ENCODE peak calls at places on chromosomes 16 and 17, in six cellular contexts. X is mesenchymal stem cell, S is SK-N-SH, V is astrocyte, Y is IMR-90, N is PC-3. M is an unnamed sample.

GRCh38 chr17:16938496-16939270 is 33.2 kb downstream of the TNFRSF13B start:
- DNase-seq in X (no peak), S (no peak), V (no peak), Y (no peak), N (no peak), M (peak)

GRCh38 chr16:89431158-89431584 is 59.2 kb downstream of the ANKRD11 start:
- DNase-seq in X (peak), S (no peak), V (peak), Y (peak), N (no peak), M (no peak)

GRCh38 chr16:6113749-6114148 is 1016.2 kb upstream of the EEF2KMT start:
- DNase-seq in X (no peak), S (no peak), V (no peak), Y (no peak), N (no peak), M (no peak)

GRCh38 chr17:15926039-15926740 is 18.7 kb upstream of the ADORA2B start:
- DNase-seq in X (peak), S (peak), V (no peak), Y (no peak), N (no peak), M (peak)

GRCh38 chr16:53744449-53744848 is 40.5 kb downstream of the FTO start:
- DNase-seq in X (no peak), S (no peak), V (no peak), Y (no peak), N (peak), M (peak)

GRCh38 chr17:83079340-83079747 is at the start of gene METRNL:
- DNase-seq in X (peak), S (peak), V (no peak), Y (peak), N (peak), M (peak)

GRCh38 chr17:57459286-57459915 is 203.1 kb downstream of the MSI2 start:
- DNase-seq in X (peak), S (no peak), V (peak), Y (peak), N (peak), M (no peak)

GRCh38 chr17:67602974-67603373 is 114.8 kb upstream of the NOL11 start:
- DNase-seq in X (peak), S (peak), V (peak), Y (peak), N (peak), M (peak)

GRCh38 chr17:45971698-45972141 is 27.3 kb upstream of the STH start:
- DNase-seq in X (no peak), S (no peak), V (no peak), Y (no peak), N (no peak), M (peak)

GRCh38 chr16:55116165-55116894 is 185.7 kb downstream of the IRX5 start:
- DNase-seq in X (peak), S (no peak), V (peak), Y (peak), N (no peak), M (no peak)

GRCh38 chr16:86572041-86572521 is 5.5 kb downstream of the FOXC2 start:
- DNase-seq in X (no peak), S (no peak), V (no peak), Y (no peak), N (no peak), M (peak)

GRCh38 chr16:11079657-11080187 is 135.4 kb downstream of the CLEC16A start:
- DNase-seq in X (peak), S (peak), V (peak), Y (peak), N (peak), M (no peak)

DNA sequence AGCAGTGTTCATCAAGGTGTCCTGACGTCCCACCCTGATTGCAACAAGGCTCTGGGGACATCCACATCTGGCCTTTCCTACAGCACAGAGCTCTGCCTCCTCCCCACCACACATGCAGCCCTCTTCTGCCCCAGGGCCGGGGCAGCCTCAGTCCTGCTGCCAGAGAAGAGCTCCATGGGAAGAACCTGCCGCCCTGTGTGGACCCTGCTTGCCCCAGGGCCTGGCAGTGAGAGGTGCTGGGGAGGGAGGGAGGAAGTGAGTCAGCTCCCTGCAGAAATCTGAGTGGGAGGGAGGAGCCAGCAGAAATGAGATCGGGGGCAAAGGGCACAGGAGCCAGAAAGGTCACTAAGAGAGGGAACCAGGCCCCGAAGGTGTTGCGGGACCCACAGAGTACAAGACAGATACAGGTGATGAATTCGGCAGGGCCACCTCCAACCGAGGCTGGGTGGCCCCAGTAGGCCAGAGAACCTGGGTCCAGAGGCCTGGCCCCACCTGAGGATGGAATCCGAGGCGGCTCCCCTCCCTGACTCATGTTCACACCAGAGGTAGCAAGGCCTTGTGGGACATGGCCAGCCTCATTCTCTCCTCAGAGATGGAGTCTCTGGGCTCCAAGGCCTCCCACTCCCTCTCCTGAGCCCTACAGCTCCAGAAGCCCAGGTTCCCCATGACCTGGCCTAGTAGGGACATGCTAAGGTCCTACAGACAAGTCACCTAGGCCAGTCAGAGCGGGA is 24.8 kb downstream of the MYO18A start:
- DNase-seq in X (peak), S (peak), V (no peak), Y (peak), N (peak), M (peak)
- H3K4me2 ChIP-seq in X (no peak), S (peak), V (peak), Y (peak), N (peak), M (no peak)

DNA sequence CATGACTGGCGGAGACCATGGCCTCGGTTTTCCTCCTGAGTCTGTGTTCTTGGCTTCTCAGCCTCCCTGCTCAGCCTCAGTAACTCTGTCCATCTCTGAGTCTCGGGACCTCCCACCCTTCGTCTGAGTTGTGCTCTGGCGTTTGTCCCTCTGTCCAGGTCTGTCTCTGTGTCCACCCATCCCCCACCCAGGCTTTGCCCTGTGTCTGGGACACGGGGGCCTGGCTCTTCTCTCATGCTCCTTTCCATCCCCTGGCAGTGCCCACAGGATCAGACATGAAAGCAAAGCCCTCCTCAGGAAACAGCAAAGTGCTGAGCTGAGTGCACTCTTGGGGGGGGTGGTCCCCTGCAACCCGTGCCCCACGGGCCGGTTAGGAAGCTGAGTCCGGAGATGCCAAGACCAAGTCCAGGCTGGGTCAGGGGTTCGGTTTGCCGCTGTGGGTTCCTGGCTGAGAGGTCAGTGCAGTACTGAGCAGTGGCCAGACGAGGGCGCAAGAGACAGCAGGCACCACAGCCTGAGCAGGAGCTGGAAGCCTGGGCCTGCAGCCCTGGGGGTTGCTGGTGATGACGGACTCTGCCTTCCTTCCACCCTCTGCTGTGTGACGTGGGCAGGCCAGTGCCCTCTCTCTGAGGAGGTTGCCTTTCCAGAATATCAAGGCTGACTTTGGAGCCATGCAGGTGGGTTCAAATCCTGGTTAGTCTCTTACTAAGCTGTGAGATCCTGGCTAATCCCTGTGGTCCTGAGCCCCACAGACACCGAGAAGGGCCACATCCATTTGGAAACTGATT is 2.5 kb downstream of the P2RX1 start:
- DNase-seq in X (peak), S (peak), V (peak), Y (peak), N (peak), M (peak)
- H3K4me2 ChIP-seq in X (no peak), S (no peak), V (no peak), Y (no peak), N (no peak), M (no peak)

GRCh38 chr17:50364061-50364458 is 8.9 kb downstream of the MRPL27 start:
- DNase-seq in X (no peak), S (no peak), V (no peak), Y (no peak), N (no peak), M (no peak)

GRCh38 chr17:50362661-50363060 is 10.3 kb downstream of the MRPL27 start:
- DNase-seq in X (no peak), S (no peak), V (no peak), Y (no peak), N (no peak), M (no peak)

GRCh38 chr17:50364715-50365114 is 8.3 kb downstream of the MRPL27 start:
- DNase-seq in X (peak), S (no peak), V (peak), Y (peak), N (no peak), M (peak)

GRCh38 chr17:50361561-50362480 is 11.2 kb downstream of the MRPL27 start:
- DNase-seq in X (peak), S (peak), V (peak), Y (peak), N (peak), M (peak)

DNA sequence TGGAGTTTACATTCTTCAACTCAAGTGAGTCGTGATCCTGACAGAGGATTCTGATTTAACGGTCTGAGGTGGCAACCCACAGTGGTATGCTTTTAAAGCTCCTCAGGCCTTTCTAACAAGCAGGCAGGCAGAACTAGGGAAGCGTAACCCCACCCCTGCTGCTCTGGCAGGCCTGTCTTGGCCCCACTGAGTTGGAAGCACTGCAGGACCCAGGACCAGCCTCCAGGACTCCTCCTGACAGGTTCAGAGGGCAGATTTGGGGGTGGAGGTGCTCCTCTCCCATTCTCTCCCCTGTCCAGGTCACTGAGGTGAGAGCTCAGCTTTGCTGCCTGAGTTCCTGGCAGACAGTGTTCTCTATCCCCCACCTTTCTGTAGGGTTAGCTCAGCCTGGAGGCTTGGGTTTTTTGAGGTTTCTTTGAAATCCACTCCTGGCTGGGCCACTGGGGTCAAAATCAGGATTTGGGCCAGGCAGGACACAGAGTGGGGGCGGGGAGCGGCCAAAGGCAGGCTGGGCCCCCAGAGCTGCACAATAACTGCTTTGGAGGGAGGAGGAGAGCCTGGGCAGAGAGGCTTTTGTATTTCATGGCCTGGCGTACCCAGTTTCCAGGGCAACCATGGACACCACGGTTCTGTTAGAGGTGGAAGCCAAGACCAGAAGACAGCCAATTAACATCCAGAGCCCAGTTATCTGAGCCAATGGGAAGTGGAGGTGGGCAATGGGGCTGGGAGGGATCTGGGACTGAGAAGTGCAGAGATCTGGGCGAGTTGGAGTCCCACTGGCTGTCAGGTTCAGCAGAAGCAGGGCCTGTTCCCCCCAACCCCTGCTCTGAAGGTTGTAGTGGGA is 9.5 kb downstream of the MRPL27 start:
- DNase-seq in X (peak), S (peak), V (peak), Y (peak), N (peak), M (peak)
- H3K4me2 ChIP-seq in X (no peak), S (no peak), V (no peak), Y (no peak), N (no peak), M (no peak)

GRCh38 chr17:44008205-44008909 is 3.9 kb downstream of the NAGS start:
- DNase-seq in X (no peak), S (no peak), V (no peak), Y (no peak), N (no peak), M (peak)
- H3K4me2 ChIP-seq in X (no peak), S (peak), V (peak), Y (peak), N (peak), M (no peak)